ENCODE peak calls at places on chromosomes 2 and 18, in six cellular contexts. S is BJ; W is CD8-positive, alpha-beta T cell; D is GM12864; X is tibial nerve; H is ELR. V is an unnamed sample.

GRCh38 chr18:31573047-31573446 is 18.6 kb upstream of the TTR start:
- DNase-seq in D (no peak), X (no peak), S (no peak), W (no peak), H (no peak), V (no peak)

GRCh38 chr2:178404380-178404767 is 46.6 kb downstream of the PRKRA start:
- DNase-seq in X (no peak), H (peak), S (peak), W (no peak), D (peak), V (no peak)

GRCh38 chr2:204849887-204850286 is 304.6 kb downstream of the PARD3B start:
- DNase-seq in S (no peak), W (no peak), H (no peak), X (no peak), D (no peak), V (no peak)

GRCh38 chr2:103005386-103005785 is 243.6 kb downstream of the TMEM182 start:
- DNase-seq in D (no peak), H (no peak), W (no peak), X (no peak), S (no peak), V (no peak)

GRCh38 chr2:181917378-181917735 is 25.8 kb downstream of the ITPRID2 start:
- DNase-seq in X (no peak), H (no peak), W (no peak), S (no peak), D (no peak), V (no peak)

GRCh38 chr18:44823782-44824181 is 143.1 kb downstream of the SETBP1 start:
- DNase-seq in W (no peak), D (no peak), H (no peak), S (no peak), X (no peak), V (no peak)

GRCh38 chr18:10296491-10296890 is 157.9 kb upstream of the APCDD1 start:
- DNase-seq in S (no peak), D (no peak), H (no peak), W (no peak), X (no peak), V (no peak)

GRCh38 chr2:46666044-46666662 is 186.8 kb downstream of the TMEM247 start:
- DNase-seq in D (no peak), S (no peak), X (peak), H (no peak), W (no peak), V (no peak)

GRCh38 chr2:6963727-6964126 is 46.5 kb downstream of the RNF144A start:
- DNase-seq in D (no peak), X (no peak), S (no peak), H (no peak), W (no peak), V (no peak)